ENCODE peak calls at places on chromosomes 11 and 22, in ten cellular contexts. One of them, this sample, is unnamed.

GRCh38 chr22:38841211-38841610 is 2.6 kb downstream of the NPTXR start:
- DNase-seq in lower leg skin: no peak
- DNase-seq in A549: no peak
- DNase-seq in psoas muscle: no peak
- DNase-seq in OCI-LY7: no peak
- DNase-seq in sigmoid colon: no peak
- DNase-seq in WTC11: no peak
- DNase-seq in AG09309: no peak
- DNase-seq in HFF-Myc: no peak
- DNase-seq in keratinocyte: no peak
- DNase-seq in this sample: no peak

GRCh38 chr11:47593934-47594855 is at the start of gene C1QTNF4:
- DNase-seq in lower leg skin: no peak
- DNase-seq in A549: no peak
- DNase-seq in psoas muscle: no peak
- DNase-seq in OCI-LY7: no peak
- DNase-seq in sigmoid colon: no peak
- DNase-seq in WTC11: peak; percentile 58
- DNase-seq in AG09309: no peak
- DNase-seq in HFF-Myc: no peak
- DNase-seq in keratinocyte: no peak
- DNase-seq in this sample: no peak

GRCh38 chr22:37609240-37610152 is 862 bp downstream of the GGA1 start:
- DNase-seq in lower leg skin: no peak
- DNase-seq in A549: peak; percentile 36
- DNase-seq in psoas muscle: no peak
- DNase-seq in OCI-LY7: peak; percentile 51
- DNase-seq in sigmoid colon: no peak
- DNase-seq in WTC11: no peak
- DNase-seq in AG09309: no peak
- DNase-seq in HFF-Myc: no peak
- DNase-seq in keratinocyte: no peak
- DNase-seq in this sample: peak; percentile 65

GRCh38 chr22:39959640-39960447 is at the start of gene TMA7B:
- DNase-seq in lower leg skin: no peak
- DNase-seq in A549: peak; percentile 15
- DNase-seq in psoas muscle: no peak
- DNase-seq in OCI-LY7: no peak
- DNase-seq in sigmoid colon: no peak
- DNase-seq in WTC11: peak; percentile 31
- DNase-seq in AG09309: no peak
- DNase-seq in HFF-Myc: peak; percentile 31
- DNase-seq in keratinocyte: peak; percentile 40
- DNase-seq in this sample: no peak

GRCh38 chr11:11270236-11270775 is 82.7 kb downstream of the CSNK2A3 start:
- DNase-seq in lower leg skin: peak; percentile 65
- DNase-seq in A549: no peak
- DNase-seq in psoas muscle: no peak
- DNase-seq in OCI-LY7: no peak
- DNase-seq in sigmoid colon: no peak
- DNase-seq in WTC11: no peak
- DNase-seq in AG09309: no peak
- DNase-seq in HFF-Myc: no peak
- DNase-seq in keratinocyte: no peak
- DNase-seq in this sample: no peak

GRCh38 chr11:30960387-30960992 is 374.3 kb upstream of the MPPED2 start:
- DNase-seq in lower leg skin: no peak
- DNase-seq in A549: peak; percentile 14
- DNase-seq in psoas muscle: no peak
- DNase-seq in OCI-LY7: peak; percentile 2
- DNase-seq in sigmoid colon: no peak
- DNase-seq in WTC11: no peak
- DNase-seq in AG09309: peak; percentile 7
- DNase-seq in HFF-Myc: no peak
- DNase-seq in keratinocyte: no peak
- DNase-seq in this sample: peak; percentile 3

GRCh38 chr22:26169312-26170111 is at the start of gene SEZ6L:
- DNase-seq in lower leg skin: no peak
- DNase-seq in A549: no peak
- DNase-seq in psoas muscle: peak; percentile 18
- DNase-seq in OCI-LY7: no peak
- DNase-seq in sigmoid colon: no peak
- DNase-seq in WTC11: peak; percentile 58
- DNase-seq in AG09309: no peak
- DNase-seq in HFF-Myc: no peak
- DNase-seq in keratinocyte: no peak
- DNase-seq in this sample: peak; percentile 69

GRCh38 chr11:113043704-113044103 is 82.5 kb downstream of the NCAM1 start:
- DNase-seq in lower leg skin: no peak
- DNase-seq in A549: no peak
- DNase-seq in psoas muscle: no peak
- DNase-seq in OCI-LY7: no peak
- DNase-seq in sigmoid colon: no peak
- DNase-seq in WTC11: no peak
- DNase-seq in AG09309: no peak
- DNase-seq in HFF-Myc: no peak
- DNase-seq in keratinocyte: no peak
- DNase-seq in this sample: no peak

GRCh38 chr11:76175731-76176303 is 30.5 kb downstream of the WNT11 start:
- DNase-seq in lower leg skin: no peak
- DNase-seq in A549: no peak
- DNase-seq in psoas muscle: no peak
- DNase-seq in OCI-LY7: no peak
- DNase-seq in sigmoid colon: no peak
- DNase-seq in WTC11: no peak
- DNase-seq in AG09309: no peak
- DNase-seq in HFF-Myc: no peak
- DNase-seq in keratinocyte: no peak
- DNase-seq in this sample: no peak

GRCh38 chr22:21926728-21927127 is 25.9 kb downstream of the PPM1F start:
- DNase-seq in lower leg skin: no peak
- DNase-seq in A549: no peak
- DNase-seq in psoas muscle: no peak
- DNase-seq in OCI-LY7: no peak
- DNase-seq in sigmoid colon: no peak
- DNase-seq in WTC11: no peak
- DNase-seq in AG09309: no peak
- DNase-seq in HFF-Myc: no peak
- DNase-seq in keratinocyte: no peak
- DNase-seq in this sample: no peak

GRCh38 chr11:113163291-113164030 is 150.9 kb upstream of the TTC12 start:
- DNase-seq in lower leg skin: no peak
- DNase-seq in A549: no peak
- DNase-seq in psoas muscle: no peak
- DNase-seq in OCI-LY7: no peak
- DNase-seq in sigmoid colon: no peak
- DNase-seq in WTC11: no peak
- DNase-seq in AG09309: no peak
- DNase-seq in HFF-Myc: no peak
- DNase-seq in keratinocyte: no peak
- DNase-seq in this sample: no peak

GRCh38 chr11:18332302-18332701 is 9.9 kb downstream of the GTF2H1 start:
- DNase-seq in lower leg skin: no peak
- DNase-seq in A549: no peak
- DNase-seq in psoas muscle: no peak
- DNase-seq in OCI-LY7: no peak
- DNase-seq in sigmoid colon: no peak
- DNase-seq in WTC11: no peak
- DNase-seq in AG09309: no peak
- DNase-seq in HFF-Myc: no peak
- DNase-seq in keratinocyte: no peak
- DNase-seq in this sample: no peak

GRCh38 chr11:17699157-17700114 is 19.9 kb upstream of the MYOD1 start:
- DNase-seq in lower leg skin: peak; percentile 78
- DNase-seq in A549: no peak
- DNase-seq in psoas muscle: peak; percentile 85
- DNase-seq in OCI-LY7: no peak
- DNase-seq in sigmoid colon: no peak
- DNase-seq in WTC11: no peak
- DNase-seq in AG09309: no peak
- DNase-seq in HFF-Myc: no peak
- DNase-seq in keratinocyte: no peak
- DNase-seq in this sample: no peak

GRCh38 chr22:49751968-49752597 is 75.6 kb downstream of the BRD1 start:
- DNase-seq in lower leg skin: peak; percentile 53
- DNase-seq in A549: no peak
- DNase-seq in psoas muscle: no peak
- DNase-seq in OCI-LY7: no peak
- DNase-seq in sigmoid colon: peak; percentile 43
- DNase-seq in WTC11: no peak
- DNase-seq in AG09309: no peak
- DNase-seq in HFF-Myc: no peak
- DNase-seq in keratinocyte: no peak
- DNase-seq in this sample: peak; percentile 22

GRCh38 chr11:112410325-112410724 is 149.7 kb upstream of the PLET1 start:
- DNase-seq in lower leg skin: no peak
- DNase-seq in A549: no peak
- DNase-seq in psoas muscle: no peak
- DNase-seq in OCI-LY7: no peak
- DNase-seq in sigmoid colon: no peak
- DNase-seq in WTC11: no peak
- DNase-seq in AG09309: no peak
- DNase-seq in HFF-Myc: no peak
- DNase-seq in keratinocyte: no peak
- DNase-seq in this sample: no peak

GRCh38 chr11:57619331-57619730 is 21.8 kb downstream of the SERPING1 start:
- DNase-seq in lower leg skin: no peak
- DNase-seq in A549: no peak
- DNase-seq in psoas muscle: no peak
- DNase-seq in OCI-LY7: peak; percentile 11
- DNase-seq in sigmoid colon: no peak
- DNase-seq in WTC11: no peak
- DNase-seq in AG09309: no peak
- DNase-seq in HFF-Myc: no peak
- DNase-seq in keratinocyte: no peak
- DNase-seq in this sample: no peak
- TF ChIP-seq CTCF in lower leg skin: no peak
- TF ChIP-seq CTCF in A549: no peak
- TF ChIP-seq CTCF in psoas muscle: no peak
- TF ChIP-seq CTCF in OCI-LY7: peak; percentile 58
- TF ChIP-seq CTCF in sigmoid colon: no peak
- TF ChIP-seq CTCF in WTC11: no peak
- TF ChIP-seq CTCF in AG09309: no peak
- TF ChIP-seq CTCF in HFF-Myc: peak; percentile 38
- TF ChIP-seq CTCF in keratinocyte: peak; percentile 32
- TF ChIP-seq CTCF in this sample: no peak

DNA sequence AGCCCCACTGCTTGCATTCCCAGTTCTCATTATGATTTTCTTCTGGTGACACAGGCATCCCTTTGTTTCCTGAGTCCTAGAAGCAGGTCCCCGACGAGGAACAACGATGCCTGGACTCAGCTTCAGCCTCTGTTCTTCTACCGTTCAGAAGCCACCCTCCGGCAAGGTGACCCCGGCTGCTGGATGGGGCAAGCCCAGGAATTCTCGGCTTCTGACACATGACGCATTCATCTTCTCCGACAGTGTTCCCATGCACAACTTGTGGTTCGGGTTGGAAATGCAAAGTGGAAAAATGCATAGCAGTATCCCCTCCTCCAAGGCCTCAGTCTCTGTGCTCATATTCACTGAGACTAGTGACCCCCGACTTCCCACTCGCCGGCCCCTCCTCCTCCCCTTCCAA is 70.1 kb upstream of the NTM start:
- DNase-seq in lower leg skin: no peak
- DNase-seq in A549: no peak
- DNase-seq in psoas muscle: no peak
- DNase-seq in OCI-LY7: no peak
- DNase-seq in sigmoid colon: no peak
- DNase-seq in WTC11: no peak
- DNase-seq in AG09309: no peak
- DNase-seq in HFF-Myc: no peak
- DNase-seq in keratinocyte: no peak
- DNase-seq in this sample: no peak
- TF ChIP-seq CTCF in lower leg skin: no peak
- TF ChIP-seq CTCF in A549: no peak
- TF ChIP-seq CTCF in psoas muscle: no peak
- TF ChIP-seq CTCF in OCI-LY7: no peak
- TF ChIP-seq CTCF in sigmoid colon: no peak
- TF ChIP-seq CTCF in WTC11: no peak
- TF ChIP-seq CTCF in AG09309: no peak
- TF ChIP-seq CTCF in HFF-Myc: no peak
- TF ChIP-seq CTCF in keratinocyte: no peak
- TF ChIP-seq CTCF in this sample: no peak

GRCh38 chr11:119599864-119600593 is 129.0 kb downstream of the NECTIN1 start:
- DNase-seq in lower leg skin: no peak
- DNase-seq in A549: no peak
- DNase-seq in psoas muscle: no peak
- DNase-seq in OCI-LY7: no peak
- DNase-seq in sigmoid colon: no peak
- DNase-seq in WTC11: no peak
- DNase-seq in AG09309: no peak
- DNase-seq in HFF-Myc: no peak
- DNase-seq in keratinocyte: peak; percentile 78
- DNase-seq in this sample: peak; percentile 49

GRCh38 chr11:119607726-119608125 is 121.3 kb downstream of the NECTIN1 start:
- DNase-seq in lower leg skin: no peak
- DNase-seq in A549: no peak
- DNase-seq in psoas muscle: no peak
- DNase-seq in OCI-LY7: no peak
- DNase-seq in sigmoid colon: no peak
- DNase-seq in WTC11: no peak
- DNase-seq in AG09309: no peak
- DNase-seq in HFF-Myc: no peak
- DNase-seq in keratinocyte: no peak
- DNase-seq in this sample: no peak

GRCh38 chr11:119608201-119608600 is 120.8 kb downstream of the NECTIN1 start:
- DNase-seq in lower leg skin: no peak
- DNase-seq in A549: no peak
- DNase-seq in psoas muscle: no peak
- DNase-seq in OCI-LY7: no peak
- DNase-seq in sigmoid colon: no peak
- DNase-seq in WTC11: no peak
- DNase-seq in AG09309: no peak
- DNase-seq in HFF-Myc: no peak
- DNase-seq in keratinocyte: no peak
- DNase-seq in this sample: no peak

GRCh38 chr11:119605137-119605675 is 123.8 kb downstream of the NECTIN1 start:
- DNase-seq in lower leg skin: no peak
- DNase-seq in A549: no peak
- DNase-seq in psoas muscle: no peak
- DNase-seq in OCI-LY7: no peak
- DNase-seq in sigmoid colon: no peak
- DNase-seq in WTC11: no peak
- DNase-seq in AG09309: no peak
- DNase-seq in HFF-Myc: no peak
- DNase-seq in keratinocyte: no peak
- DNase-seq in this sample: no peak

GRCh38 chr11:119602745-119603373 is 126.1 kb downstream of the NECTIN1 start:
- DNase-seq in lower leg skin: no peak
- DNase-seq in A549: no peak
- DNase-seq in psoas muscle: no peak
- DNase-seq in OCI-LY7: no peak
- DNase-seq in sigmoid colon: no peak
- DNase-seq in WTC11: peak; percentile 53
- DNase-seq in AG09309: no peak
- DNase-seq in HFF-Myc: no peak
- DNase-seq in keratinocyte: no peak
- DNase-seq in this sample: no peak
- TF ChIP-seq CTCF in lower leg skin: no peak
- TF ChIP-seq CTCF in A549: no peak
- TF ChIP-seq CTCF in psoas muscle: no peak
- TF ChIP-seq CTCF in OCI-LY7: no peak
- TF ChIP-seq CTCF in sigmoid colon: no peak
- TF ChIP-seq CTCF in WTC11: no peak
- TF ChIP-seq CTCF in AG09309: no peak
- TF ChIP-seq CTCF in HFF-Myc: peak; percentile 9
- TF ChIP-seq CTCF in keratinocyte: no peak
- TF ChIP-seq CTCF in this sample: no peak

GRCh38 chr22:35367331-35367886 is 13.5 kb upstream of the HMOX1 start:
- DNase-seq in lower leg skin: no peak
- DNase-seq in A549: no peak
- DNase-seq in psoas muscle: no peak
- DNase-seq in OCI-LY7: peak; percentile 67
- DNase-seq in sigmoid colon: no peak
- DNase-seq in WTC11: no peak
- DNase-seq in AG09309: no peak
- DNase-seq in HFF-Myc: no peak
- DNase-seq in keratinocyte: no peak
- DNase-seq in this sample: no peak
- TF ChIP-seq CTCF in lower leg skin: no peak
- TF ChIP-seq CTCF in A549: no peak
- TF ChIP-seq CTCF in psoas muscle: no peak
- TF ChIP-seq CTCF in OCI-LY7: peak; percentile 59
- TF ChIP-seq CTCF in sigmoid colon: no peak
- TF ChIP-seq CTCF in WTC11: no peak
- TF ChIP-seq CTCF in AG09309: no peak
- TF ChIP-seq CTCF in HFF-Myc: no peak
- TF ChIP-seq CTCF in keratinocyte: no peak
- TF ChIP-seq CTCF in this sample: no peak